ENCODE peak calls at places on chromosomes 12 and 14, in four cellular contexts. One of them, this sample, is unnamed.
A peak's percentile ranks its signal among the peaks of the same experiment; 100 is the strongest.

GRCh38 chr12:50222275-50222783 is 55.2 kb upstream of the CERS5 start:
- DNase-seq in colonic mucosa: peak; percentile 57
- DNase-seq in K562: peak; percentile 84
- DNase-seq in PC-3: peak; percentile 57
- DNase-seq in this sample: peak; percentile 57

GRCh38 chr14:25006031-25006430 is 43.9 kb downstream of the STXBP6 start:
- DNase-seq in colonic mucosa: no peak
- DNase-seq in K562: no peak
- DNase-seq in PC-3: no peak
- DNase-seq in this sample: no peak

GRCh38 chr12:45356822-45357546 is 141.1 kb downstream of the ANO6 start:
- DNase-seq in K562: no peak
- DNase-seq in PC-3: no peak
- DNase-seq in colonic mucosa: no peak
- DNase-seq in this sample: no peak

GRCh38 chr12:76523408-76523807 is 36.2 kb downstream of the OSBPL8 start:
- DNase-seq in K562: no peak
- DNase-seq in PC-3: no peak
- DNase-seq in colonic mucosa: no peak
- DNase-seq in this sample: no peak

GRCh38 chr14:104348741-104349140 is 210.4 kb downstream of the KIF26A start:
- DNase-seq in PC-3: no peak
- DNase-seq in K562: no peak
- DNase-seq in colonic mucosa: no peak
- DNase-seq in this sample: no peak

GRCh38 chr12:74043343-74043742 is 494.3 kb upstream of the ATXN7L3B start:
- DNase-seq in PC-3: peak; percentile 99
- DNase-seq in K562: no peak
- DNase-seq in colonic mucosa: no peak
- DNase-seq in this sample: no peak

GRCh38 chr12:69904761-69905160 is 79.7 kb downstream of the MYRFL start:
- DNase-seq in K562: no peak
- DNase-seq in colonic mucosa: no peak
- DNase-seq in PC-3: no peak
- DNase-seq in this sample: no peak

GRCh38 chr12:1588574-1588944 is 5.8 kb downstream of the FBXL14 start:
- DNase-seq in K562: no peak
- DNase-seq in colonic mucosa: no peak
- DNase-seq in PC-3: peak; percentile 13
- DNase-seq in this sample: no peak

GRCh38 chr14:101070540-101071492 is 167.3 kb upstream of the RTL1 start:
- DNase-seq in PC-3: no peak
- DNase-seq in colonic mucosa: peak; percentile 9
- DNase-seq in K562: no peak
- DNase-seq in this sample: no peak

GRCh38 chr14:35818346-35819115 is 7.6 kb upstream of the BRMS1L start:
- DNase-seq in PC-3: peak; percentile 73
- DNase-seq in colonic mucosa: no peak
- DNase-seq in K562: peak; percentile 52
- DNase-seq in this sample: peak; percentile 21

GRCh38 chr12:109998241-109998903 is 858 bp upstream of the ANKRD13A start:
- DNase-seq in K562: peak; percentile 29
- DNase-seq in colonic mucosa: no peak
- DNase-seq in PC-3: peak; percentile 4
- DNase-seq in this sample: no peak

GRCh38 chr14:105085766-105086165 is 20.5 kb upstream of the GPR132 start:
- DNase-seq in PC-3: no peak
- DNase-seq in K562: no peak
- DNase-seq in colonic mucosa: no peak
- DNase-seq in this sample: no peak

GRCh38 chr14:51138353-51139103 is 43.6 kb upstream of the TRIM9 start:
- DNase-seq in colonic mucosa: no peak
- DNase-seq in PC-3: no peak
- DNase-seq in K562: no peak
- DNase-seq in this sample: no peak

GRCh38 chr14:59107819-59108218 is 80.6 kb upstream of the DAAM1 start:
- DNase-seq in PC-3: no peak
- DNase-seq in K562: no peak
- DNase-seq in colonic mucosa: peak; percentile 56
- DNase-seq in this sample: no peak

GRCh38 chr14:33564774-33565630 is 385.9 kb downstream of the EGLN3 start:
- DNase-seq in PC-3: peak; percentile 82
- DNase-seq in colonic mucosa: no peak
- DNase-seq in K562: peak; percentile 49
- DNase-seq in this sample: no peak

GRCh38 chr14:58239259-58240210 is 5.1 kb upstream of the PSMA3 start:
- DNase-seq in PC-3: peak; percentile 98
- DNase-seq in K562: peak; percentile 75
- DNase-seq in colonic mucosa: peak; percentile 85
- DNase-seq in this sample: peak; percentile 73

GRCh38 chr14:95394981-95395737 is 75.5 kb upstream of the CLMN start:
- DNase-seq in K562: no peak
- DNase-seq in PC-3: no peak
- DNase-seq in colonic mucosa: no peak
- DNase-seq in this sample: no peak

GRCh38 chr12:111993290-111994150 is 19.4 kb downstream of the TMEM116 start:
- DNase-seq in colonic mucosa: no peak
- DNase-seq in K562: peak; percentile 58
- DNase-seq in PC-3: no peak
- DNase-seq in this sample: no peak

GRCh38 chr14:45868377-45868776 is 615.4 kb upstream of the MIS18BP1 start:
- DNase-seq in PC-3: no peak
- DNase-seq in K562: no peak
- DNase-seq in colonic mucosa: no peak
- DNase-seq in this sample: no peak

GRCh38 chr12:5499566-5500325 is 67.8 kb downstream of the NTF3 start:
- DNase-seq in colonic mucosa: peak; percentile 82
- DNase-seq in K562: no peak
- DNase-seq in PC-3: no peak
- DNase-seq in this sample: no peak

GRCh38 chr14:61178226-61179060 is 102.7 kb downstream of the TMEM30B start:
- DNase-seq in PC-3: peak; percentile 99
- DNase-seq in colonic mucosa: no peak
- DNase-seq in K562: no peak
- DNase-seq in this sample: no peak

GRCh38 chr12:29073631-29074239 is 75.3 kb upstream of the FAR2 start:
- DNase-seq in colonic mucosa: peak; percentile 29
- DNase-seq in K562: peak; percentile 32
- DNase-seq in PC-3: peak; percentile 92
- DNase-seq in this sample: peak; percentile 6

GRCh38 chr12:29830391-29830790 is 46.6 kb upstream of the TMTC1 start:
- DNase-seq in K562: no peak
- DNase-seq in colonic mucosa: no peak
- DNase-seq in PC-3: no peak
- DNase-seq in this sample: no peak

GRCh38 chr14:39175445-39176262 is 600 bp downstream of the PNN start:
- DNase-seq in colonic mucosa: peak; percentile 47
- DNase-seq in PC-3: peak; percentile 33
- DNase-seq in K562: peak; percentile 47
- DNase-seq in this sample: no peak

GRCh38 chr12:116559080-116559329 is 176 bp upstream of the MAP1LC3B2 start:
- DNase-seq in K562: no peak
- DNase-seq in PC-3: no peak
- DNase-seq in colonic mucosa: no peak
- DNase-seq in this sample: no peak

GRCh38 chr12:1948883-1949282 is 30.4 kb upstream of the CACNA2D4 start:
- DNase-seq in K562: no peak
- DNase-seq in PC-3: no peak
- DNase-seq in colonic mucosa: no peak
- DNase-seq in this sample: no peak

GRCh38 chr14:70317969-70318634 is 41.4 kb downstream of the COX16 start:
- DNase-seq in PC-3: peak; percentile 73
- DNase-seq in K562: peak; percentile 46
- DNase-seq in colonic mucosa: peak; percentile 44
- DNase-seq in this sample: no peak

GRCh38 chr12:40870981-40871380 is 178.7 kb downstream of the CNTN1 start:
- DNase-seq in K562: no peak
- DNase-seq in PC-3: no peak
- DNase-seq in colonic mucosa: no peak
- DNase-seq in this sample: no peak
- H3K27ac ChIP-seq in K562: no peak overlapping the region
- H3K27ac ChIP-seq in PC-3: no peak overlapping the region
- H3K27ac ChIP-seq in colonic mucosa: no peak overlapping the region
- H3K27ac ChIP-seq in this sample: no peak overlapping the region

GRCh38 chr12:68823711-68824110 is 15.7 kb downstream of the MDM2 start:
- DNase-seq in K562: no peak
- DNase-seq in colonic mucosa: no peak
- DNase-seq in PC-3: no peak
- DNase-seq in this sample: no peak

GRCh38 chr12:68824131-68824530 is 16.2 kb downstream of the MDM2 start:
- DNase-seq in PC-3: no peak
- DNase-seq in colonic mucosa: no peak
- DNase-seq in K562: no peak
- DNase-seq in this sample: no peak

GRCh38 chr12:68825569-68826217 is 17.7 kb downstream of the MDM2 start:
- DNase-seq in colonic mucosa: no peak
- DNase-seq in PC-3: no peak
- DNase-seq in K562: no peak
- DNase-seq in this sample: no peak

GRCh38 chr12:68821357-68822188 is 13.6 kb downstream of the MDM2 start:
- DNase-seq in K562: no peak
- DNase-seq in PC-3: no peak
- DNase-seq in colonic mucosa: no peak
- DNase-seq in this sample: no peak

GRCh38 chr12:68824597-68825250 is 16.7 kb downstream of the MDM2 start:
- DNase-seq in colonic mucosa: no peak
- DNase-seq in K562: no peak
- DNase-seq in PC-3: no peak
- DNase-seq in this sample: no peak
- H3K27ac ChIP-seq in colonic mucosa: no peak overlapping the region
- H3K27ac ChIP-seq in K562: no peak overlapping the region
- H3K27ac ChIP-seq in PC-3: no peak overlapping the region
- H3K27ac ChIP-seq in this sample: no peak overlapping the region

GRCh38 chr12:46952880-46953517 is 126.4 kb upstream of the PCED1B start:
- DNase-seq in colonic mucosa: no peak
- DNase-seq in PC-3: peak; percentile 79
- DNase-seq in K562: no peak
- DNase-seq in this sample: no peak

GRCh38 chr12:46950116-46950515 is 124.3 kb upstream of the SLC38A4 start:
- DNase-seq in K562: no peak
- DNase-seq in colonic mucosa: no peak
- DNase-seq in PC-3: peak; percentile 70
- DNase-seq in this sample: no peak

GRCh38 chr12:46945591-46945990 is 119.8 kb upstream of the SLC38A4 start:
- DNase-seq in colonic mucosa: no peak
- DNase-seq in PC-3: no peak
- DNase-seq in K562: no peak
- DNase-seq in this sample: no peak

GRCh38 chr12:46946137-46946536 is 120.3 kb upstream of the SLC38A4 start:
- DNase-seq in colonic mucosa: no peak
- DNase-seq in PC-3: peak; percentile 82
- DNase-seq in K562: no peak
- DNase-seq in this sample: no peak

GRCh38 chr12:46948936-46949555 is 123.2 kb upstream of the SLC38A4 start:
- DNase-seq in colonic mucosa: no peak
- DNase-seq in PC-3: no peak
- DNase-seq in K562: no peak
- DNase-seq in this sample: no peak
- H3K27ac ChIP-seq in colonic mucosa: no peak overlapping the region
- H3K27ac ChIP-seq in PC-3: no peak overlapping the region
- H3K27ac ChIP-seq in K562: no peak overlapping the region
- H3K27ac ChIP-seq in this sample: no peak overlapping the region

GRCh38 chr14:84575681-84576080 is 954.3 kb upstream of the FLRT2 start:
- DNase-seq in K562: no peak
- DNase-seq in PC-3: no peak
- DNase-seq in colonic mucosa: no peak
- DNase-seq in this sample: no peak
- H3K27ac ChIP-seq in K562: no peak overlapping the region
- H3K27ac ChIP-seq in PC-3: no peak overlapping the region
- H3K27ac ChIP-seq in colonic mucosa: no peak overlapping the region
- H3K27ac ChIP-seq in this sample: no peak overlapping the region

DNA sequence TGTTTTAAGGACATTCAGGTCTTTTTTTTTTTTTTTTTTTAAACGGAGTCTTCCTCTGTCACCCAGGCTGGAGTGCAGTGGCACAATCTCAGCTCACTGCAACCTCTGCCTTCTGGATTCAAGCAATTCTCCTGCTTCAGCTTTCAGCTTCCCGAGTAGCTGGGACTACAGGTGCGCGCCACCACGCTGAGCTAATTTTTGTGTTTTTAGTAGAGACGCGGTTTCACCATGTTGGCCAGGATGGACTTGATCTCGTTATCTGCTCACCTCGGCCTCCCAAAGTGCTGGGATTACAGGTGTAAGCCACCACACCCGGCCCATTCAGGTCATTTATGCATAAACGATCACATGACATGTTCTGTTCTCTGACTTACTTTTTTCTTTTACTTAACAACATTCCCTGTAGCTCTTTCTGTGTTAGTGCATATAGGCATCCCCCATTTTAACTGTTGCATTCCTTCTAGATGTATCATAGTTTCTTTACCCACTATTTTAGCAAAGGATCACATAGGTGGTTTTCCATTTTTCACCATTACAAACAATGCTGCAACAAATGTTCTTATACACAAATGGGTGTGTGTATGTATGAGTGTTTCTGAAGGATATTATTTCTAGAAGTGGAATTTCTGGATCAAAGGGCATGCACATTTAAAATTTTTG is 74.2 kb downstream of the ARF6 start:
- DNase-seq in PC-3: peak; percentile 77
- DNase-seq in colonic mucosa: no peak
- DNase-seq in K562: no peak
- DNase-seq in this sample: no peak
- H3K27ac ChIP-seq in PC-3: peak overlapping the region; percentile 33
- H3K27ac ChIP-seq in colonic mucosa: peak overlapping the region; percentile 82
- H3K27ac ChIP-seq in K562: no peak overlapping the region
- H3K27ac ChIP-seq in this sample: no peak overlapping the region

DNA sequence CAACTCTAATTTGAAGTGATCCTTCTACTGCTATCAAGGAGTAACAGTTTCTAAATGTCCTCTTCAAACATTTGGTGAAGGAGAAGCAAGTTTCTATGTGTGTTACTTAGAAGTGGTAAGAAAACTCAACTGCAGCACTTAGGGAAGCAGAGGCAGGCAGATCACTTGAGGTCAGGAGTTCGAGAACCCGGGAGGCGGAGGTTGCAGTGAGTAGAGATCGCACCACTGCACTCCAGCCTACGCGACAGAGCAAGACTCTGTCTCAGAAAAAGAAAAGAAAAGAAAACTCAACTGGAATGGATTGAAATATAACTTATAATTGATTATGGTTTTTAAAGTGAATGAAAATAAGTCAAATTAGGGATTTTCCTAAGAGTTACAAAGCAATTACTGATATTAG is 169.7 kb upstream of the ATP2B1 start:
- DNase-seq in PC-3: no peak
- DNase-seq in K562: no peak
- DNase-seq in colonic mucosa: no peak
- DNase-seq in this sample: no peak
- H3K27ac ChIP-seq in PC-3: no peak overlapping the region
- H3K27ac ChIP-seq in K562: no peak overlapping the region
- H3K27ac ChIP-seq in colonic mucosa: no peak overlapping the region
- H3K27ac ChIP-seq in this sample: no peak overlapping the region